ENCODE peak calls at places on chromosomes 6 and 20, in four cellular contexts. B, L, Z and Q are unnamed samples. For H3K9me3, the result is how much of the 10 kb centered on the place peaks cover.

GRCh38 chr6:82364087-82365010 is 732 bp downstream of the TPBG start:
- DNase-seq in B (peak), L (no peak), Z (no peak), Q (peak)

GRCh38 chr20:51800132-51800721 is 2.1 kb downstream of the SALL4 start:
- DNase-seq in Z (no peak), B (peak), L (peak), Q (peak)

GRCh38 chr6:79777713-79778579 is 146.8 kb downstream of the SH3BGRL2 start:
- DNase-seq in B (peak), L (peak), Z (peak), Q (peak)

GRCh38 chr6:168201383-168201782 is 118.2 kb downstream of the DACT2 start:
- DNase-seq in B (no peak), Z (no peak), L (no peak), Q (no peak)

GRCh38 chr20:38434310-38434741 is 802 bp downstream of the SNHG17 start:
- DNase-seq in Z (no peak), B (peak), L (no peak), Q (peak)

GRCh38 chr6:89184344-89184743 is 32.8 kb downstream of the GABRR1 start:
- DNase-seq in Z (no peak), L (no peak), B (no peak), Q (no peak)

GRCh38 chr6:162421004-162421403 is 306.6 kb downstream of the PRKN start:
- DNase-seq in L (no peak), B (no peak), Z (no peak), Q (no peak)

GRCh38 chr6:7505196-7505699 is 36.2 kb upstream of the DSP start:
- DNase-seq in Z (no peak), B (no peak), L (peak), Q (no peak)

GRCh38 chr6:166485651-166486535 is 100.6 kb downstream of the RAMACL start:
- DNase-seq in L (no peak), B (no peak), Z (no peak), Q (no peak)

GRCh38 chr6:7758456-7758855 is 32.6 kb downstream of the BMP6 start:
- DNase-seq in Z (peak), L (no peak), B (no peak), Q (no peak)

GRCh38 chr20:51531141-51531710 is 11.3 kb downstream of the NFATC2 start:
- DNase-seq in L (no peak), Z (no peak), B (no peak), Q (no peak)

GRCh38 chr6:166306378-166307081 is 1.7 kb downstream of the PRR18 start:
- DNase-seq in L (no peak), Z (no peak), B (no peak), Q (no peak)

GRCh38 chr6:133637874-133638273 is 251.0 kb upstream of the TCF21 start:
- DNase-seq in L (no peak), B (no peak), Z (no peak), Q (no peak)

GRCh38 chr6:7138921-7139358 is 31.2 kb downstream of the RREB1 start:
- DNase-seq in L (no peak), Z (no peak), B (peak), Q (peak)

GRCh38 chr6:111888928-111889696 is 15.9 kb upstream of the FYN start:
- DNase-seq in L (no peak), B (no peak), Z (no peak), Q (peak)

GRCh38 chr6:5422321-5422915 is 161.1 kb downstream of the FARS2 start:
- DNase-seq in Z (peak), L (peak), B (no peak), Q (no peak)

GRCh38 chr6:129510930-129511329 is 199.0 kb downstream of the ARHGAP18 start:
- DNase-seq in Z (no peak), L (no peak), B (no peak), Q (no peak)

GRCh38 chr6:122423734-122424133 is 24.3 kb downstream of the HSF2 start:
- DNase-seq in L (no peak), Z (no peak), B (no peak), Q (no peak)

GRCh38 chr20:20864346-20865096 is 152.1 kb upstream of the RALGAPA2 start:
- DNase-seq in B (no peak), Z (no peak), L (no peak), Q (peak)

GRCh38 chr6:110475255-110475654 is 1.2 kb downstream of the SLC22A16 start:
- DNase-seq in B (peak), L (peak), Z (no peak), Q (no peak)

GRCh38 chr20:34042286-34042685 is 48.6 kb downstream of the RALY start:
- DNase-seq in L (no peak), Z (no peak), B (no peak), Q (no peak)

GRCh38 chr6:167589615-167589940 is 237.1 kb upstream of the AFDN start:
- DNase-seq in Z (no peak), B (no peak), L (no peak), Q (no peak)

GRCh38 chr6:17004269-17004668 is 97.6 kb upstream of the STMND1 start:
- DNase-seq in L (no peak), Z (no peak), B (no peak), Q (no peak)

GRCh38 chr6:31125586-31126363 is 5.5 kb upstream of the CDSN start:
- DNase-seq in B (no peak), Z (no peak), L (no peak), Q (no peak)

GRCh38 chr6:43220439-43220951 is 8.8 kb downstream of the DNPH1 start:
- DNase-seq in L (no peak), Z (no peak), B (no peak), Q (no peak)

GRCh38 chr6:56199956-56200355 is 47.4 kb downstream of the COL21A1 start:
- DNase-seq in Z (no peak), L (no peak), B (no peak), Q (no peak)

GRCh38 chr6:354631-355280 is 36.8 kb upstream of the IRF4 start:
- DNase-seq in B (peak), Z (no peak), L (no peak), Q (no peak)

DNA sequence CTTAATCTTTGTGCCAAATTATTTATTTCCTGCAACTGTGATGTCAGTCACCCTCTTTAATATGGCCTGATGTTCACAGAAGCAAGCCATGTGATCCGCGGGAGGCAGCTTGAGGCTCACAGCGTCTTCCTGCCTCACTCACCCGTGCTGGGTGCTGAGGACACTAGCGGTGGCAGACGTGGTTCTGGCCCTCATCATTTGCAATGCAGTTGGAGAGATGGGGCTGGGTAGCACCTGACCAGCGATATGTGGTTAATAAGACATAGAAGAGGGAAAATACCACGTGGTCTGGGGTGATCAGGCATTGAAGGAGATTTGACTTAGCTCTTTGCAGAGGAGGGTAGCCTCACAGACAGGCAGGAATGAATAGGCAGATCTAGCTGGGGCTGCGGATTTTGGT is 264.7 kb downstream of the TMEM242 start:
- DNase-seq in B (no peak), L (no peak), Z (no peak), Q (no peak)
- H3K4me3 ChIP-seq in B (no peak), L (no peak), Z (no peak), Q (no peak)

GRCh38 chr6:95795927-95796326 is 218.6 kb downstream of the MANEA start:
- DNase-seq in B (no peak), Z (no peak), L (no peak), Q (no peak)
- H3K9me3 ChIP-seq in B (under half), Z (under half), L (under half), Q (under half)

GRCh38 chr6:41373919-41374617 is 38.7 kb downstream of the NCR2 start:
- DNase-seq in Z (no peak), B (no peak), L (no peak), Q (no peak)
- H3K4me3 ChIP-seq in Z (no peak), B (no peak), L (no peak), Q (no peak)

GRCh38 chr20:46505501-46505900 is 7.9 kb downstream of the ZNF334 start:
- DNase-seq in L (no peak), Z (no peak), B (no peak), Q (no peak)

GRCh38 chr20:46501961-46502360 is 11.4 kb downstream of the ZNF334 start:
- DNase-seq in B (no peak), Z (no peak), L (no peak), Q (no peak)

GRCh38 chr20:46501337-46501942 is 11.9 kb downstream of the ZNF334 start:
- DNase-seq in B (no peak), Z (no peak), L (no peak), Q (no peak)
- H3K9me3 ChIP-seq in B (under half), Z (under half), L (under half), Q (under half)

GRCh38 chr6:19836799-19837510 is at the start of gene ID4:
- DNase-seq in Z (peak), L (peak), B (peak), Q (no peak)

GRCh38 chr6:19835605-19836004 is 1.6 kb upstream of the ID4 start:
- DNase-seq in B (no peak), Z (no peak), L (no peak), Q (no peak)

GRCh38 chr6:19837511-19838441 is 606 bp downstream of the ID4 start:
- DNase-seq in Z (no peak), L (no peak), B (peak), Q (no peak)

GRCh38 chr6:19833947-19834346 is 3.2 kb upstream of the ID4 start:
- DNase-seq in L (no peak), Z (no peak), B (no peak), Q (no peak)

GRCh38 chr6:19834858-19835257 is 2.3 kb upstream of the ID4 start:
- DNase-seq in B (no peak), L (no peak), Z (no peak), Q (no peak)
- H3K4me3 ChIP-seq in B (no peak), L (no peak), Z (no peak), Q (no peak)

GRCh38 chr6:155611742-155612141 is 156.1 kb upstream of the NOX3 start:
- DNase-seq in Z (no peak), B (no peak), L (no peak), Q (no peak)

GRCh38 chr6:155614606-155615005 is 159.0 kb upstream of the NOX3 start:
- DNase-seq in Z (no peak), B (no peak), L (no peak), Q (no peak)
- H3K9me3 ChIP-seq in Z (under half), B (under half), L (under half), Q (under half)

GRCh38 chr6:12715437-12715836 is 1.1 kb upstream of the PHACTR1 start:
- DNase-seq in Z (no peak), L (no peak), B (no peak), Q (no peak)

GRCh38 chr6:12719017-12719416 is 2.5 kb downstream of the PHACTR1 start:
- DNase-seq in B (no peak), Z (no peak), L (no peak), Q (no peak)

GRCh38 chr6:12718025-12718424 is 1.5 kb downstream of the PHACTR1 start:
- DNase-seq in L (no peak), B (no peak), Z (no peak), Q (no peak)

GRCh38 chr6:12716298-12716853 is at the start of gene PHACTR1:
- DNase-seq in L (no peak), Z (no peak), B (no peak), Q (no peak)

DNA sequence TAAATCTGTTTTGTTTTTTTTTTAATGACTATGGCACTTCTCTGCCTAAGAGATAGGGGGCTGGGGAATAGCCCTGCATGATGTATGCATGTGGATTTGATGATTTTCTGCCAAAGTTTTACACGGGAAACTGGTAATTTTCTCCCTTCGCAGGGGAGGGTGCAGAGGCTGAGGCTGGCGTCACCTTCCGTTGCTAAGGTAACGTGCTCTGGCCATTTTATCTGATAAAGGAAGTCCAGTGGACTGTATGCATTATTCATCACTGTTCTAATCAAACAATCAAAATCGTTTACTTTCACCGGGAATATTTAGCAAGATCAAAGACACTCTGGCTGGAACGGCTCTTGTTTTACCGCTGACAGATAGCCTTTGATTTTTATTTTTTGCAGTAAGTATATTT is 789 bp downstream of the PHACTR1 start:
- DNase-seq in L (no peak), B (no peak), Z (no peak), Q (no peak)
- H3K4me3 ChIP-seq in L (no peak), B (no peak), Z (no peak), Q (no peak)

GRCh38 chr20:16027710-16028109 is 545.5 kb downstream of the KIF16B start:
- DNase-seq in L (no peak), B (no peak), Z (no peak), Q (no peak)
- H3K9me3 ChIP-seq in L (under half), B (under half), Z (under half), Q (under half)

GRCh38 chr20:4817230-4817671 is 95.5 kb downstream of the PRND start:
- DNase-seq in B (no peak), L (no peak), Z (no peak), Q (no peak)

GRCh38 chr20:4815618-4816017 is 93.9 kb downstream of the PRND start:
- DNase-seq in B (no peak), L (no peak), Z (no peak), Q (no peak)

GRCh38 chr20:4820833-4821518 is 99.3 kb downstream of the PRND start:
- DNase-seq in Z (peak), B (no peak), L (no peak), Q (no peak)

GRCh38 chr20:4819901-4820300 is 98.2 kb downstream of the PRND start:
- DNase-seq in L (no peak), B (no peak), Z (no peak), Q (no peak)

GRCh38 chr20:4821590-4821989 is 99.9 kb downstream of the PRND start:
- DNase-seq in L (no peak), B (no peak), Z (no peak), Q (no peak)
- H3K4me3 ChIP-seq in L (no peak), B (peak), Z (no peak), Q (no peak)

GRCh38 chr20:53448426-53448825 is 145.2 kb downstream of the ZNF217 start:
- DNase-seq in Z (no peak), L (no peak), B (no peak), Q (no peak)
- H3K9me3 ChIP-seq in Z (under half), L (under half), B (under half), Q (under half)